ENCODE peak calls at places on chromosome 11, in seven cellular contexts. D, Y, N, O, W, U and G are unnamed samples.
A peak's percentile ranks its signal among the peaks of the same experiment; 100 is the strongest.

GRCh38 chr11:35160902-35161585 is 22.1 kb downstream of the CD44 start:
- DNase-seq in D (no peak), Y (no peak), N (no peak), O (no peak), W (no peak), U (no peak), G (no peak)

GRCh38 chr11:35376613-35377012 is 42.7 kb downstream of the SLC1A2 start:
- DNase-seq in D (no peak), Y (no peak), N (no peak), O (no peak), W (no peak), U (no peak), G (peak; percentile 37)

GRCh38 chr11:46731545-46731944 is 12.5 kb downstream of the F2 start:
- DNase-seq in D (no peak), Y (no peak), N (no peak), O (no peak), W (no peak), U (no peak), G (no peak)

GRCh38 chr11:11843233-11843632 is 1.5 kb downstream of the USP47 start:
- DNase-seq in D (peak; percentile 75), Y (no peak), N (no peak), O (peak; percentile 68), W (peak; percentile 94), U (no peak), G (peak; percentile 61)

GRCh38 chr11:78149646-78150045 is 10.2 kb upstream of the ALG8 start:
- DNase-seq in D (peak; percentile 39), Y (no peak), N (no peak), O (peak; percentile 77), W (peak; percentile 62), U (no peak), G (peak; percentile 66)

GRCh38 chr11:11816511-11817319 is 25.1 kb upstream of the USP47 start:
- DNase-seq in D (peak; percentile 52), Y (no peak), N (no peak), O (peak; percentile 49), W (no peak), U (no peak), G (peak; percentile 48)

GRCh38 chr11:102981324-102981910 is 25.9 kb upstream of the MMP13 start:
- DNase-seq in D (no peak), Y (no peak), N (no peak), O (no peak), W (peak; percentile 57), U (no peak), G (peak; percentile 37)

GRCh38 chr11:3146612-3147256 is 18.4 kb downstream of the OSBPL5 start:
- DNase-seq in D (no peak), Y (no peak), N (no peak), O (peak; percentile 54), W (peak; percentile 88), U (no peak), G (no peak)

GRCh38 chr11:45025716-45026492 is 75.2 kb upstream of the TP53I11 start:
- DNase-seq in D (no peak), Y (no peak), N (peak; percentile 43), O (peak; percentile 88), W (peak; percentile 23), U (peak; percentile 48), G (peak; percentile 99)

GRCh38 chr11:73374130-73374529 is 2.1 kb upstream of the RELT start:
- DNase-seq in D (no peak), Y (no peak), N (no peak), O (no peak), W (peak; percentile 50), U (no peak), G (no peak)

GRCh38 chr11:85765835-85766234 is 45.1 kb downstream of the SYTL2 start:
- DNase-seq in D (no peak), Y (no peak), N (no peak), O (no peak), W (no peak), U (no peak), G (no peak)

GRCh38 chr11:17156283-17156682 is 51.5 kb downstream of the PIK3C2A start:
- DNase-seq in D (no peak), Y (no peak), N (no peak), O (no peak), W (no peak), U (no peak), G (no peak)

GRCh38 chr11:83007477-83007876 is 64.2 kb downstream of the RAB30 start:
- DNase-seq in D (no peak), Y (no peak), N (no peak), O (no peak), W (no peak), U (no peak), G (no peak)

GRCh38 chr11:37370817-37371216 is 772.8 kb upstream of the RAG2 start:
- DNase-seq in D (no peak), Y (no peak), N (no peak), O (no peak), W (no peak), U (no peak), G (no peak)

GRCh38 chr11:126371595-126371994 is 16.1 kb downstream of the ST3GAL4 start:
- DNase-seq in D (no peak), Y (no peak), N (no peak), O (no peak), W (no peak), U (no peak), G (no peak)

GRCh38 chr11:103085758-103086365 is 6.1 kb downstream of the DCUN1D5 start:
- DNase-seq in D (no peak), Y (no peak), N (no peak), O (peak; percentile 72), W (no peak), U (no peak), G (peak; percentile 17)

GRCh38 chr11:2393111-2393868 is 7.3 kb upstream of the TSSC4 start:
- DNase-seq in D (no peak), Y (no peak), N (no peak), O (no peak), W (no peak), U (no peak), G (no peak)

GRCh38 chr11:77590194-77590591 is 440 bp downstream of the AQP11 start:
- DNase-seq in D (peak; percentile 20), Y (no peak), N (peak; percentile 80), O (peak; percentile 48), W (peak; percentile 55), U (peak; percentile 54), G (peak; percentile 37)

GRCh38 chr11:47332791-47333525 is 19.5 kb downstream of the MYBPC3 start:
- DNase-seq in D (no peak), Y (no peak), N (no peak), O (no peak), W (no peak), U (no peak), G (no peak)